ENCODE peak calls at places on chromosome 6, in six cellular contexts. One of them, this sample, is unnamed.

GRCh38 chr6:161676566-161676965 is 402.7 kb upstream of the AGPAT4 start:
- DNase-seq in endothelial cell of umbilical vein: no peak
- DNase-seq in GM12878: no peak
- DNase-seq in A549: no peak
- DNase-seq in K562: no peak
- DNase-seq in HepG2: no peak
- DNase-seq in this sample: no peak

GRCh38 chr6:16562498-16562897 is 198.8 kb downstream of the ATXN1 start:
- DNase-seq in A549: no peak
- DNase-seq in endothelial cell of umbilical vein: no peak
- DNase-seq in K562: no peak
- DNase-seq in GM12878: no peak
- DNase-seq in HepG2: no peak
- DNase-seq in this sample: no peak

GRCh38 chr6:89640804-89641203 is 2.3 kb upstream of the LYRM2 start:
- DNase-seq in K562: no peak
- DNase-seq in GM12878: no peak
- DNase-seq in A549: no peak
- DNase-seq in HepG2: no peak
- DNase-seq in endothelial cell of umbilical vein: no peak
- DNase-seq in this sample: peak; percentile 9

GRCh38 chr6:152310371-152310954 is 326.7 kb downstream of the SYNE1 start:
- DNase-seq in GM12878: no peak
- DNase-seq in HepG2: no peak
- DNase-seq in A549: no peak
- DNase-seq in K562: no peak
- DNase-seq in endothelial cell of umbilical vein: no peak
- DNase-seq in this sample: no peak

GRCh38 chr6:138188278-138188923 is 26.7 kb downstream of the ARFGEF3 start:
- DNase-seq in GM12878: no peak
- DNase-seq in endothelial cell of umbilical vein: no peak
- DNase-seq in HepG2: no peak
- DNase-seq in A549: no peak
- DNase-seq in K562: no peak
- DNase-seq in this sample: no peak

GRCh38 chr6:99519446-99519845 is 4.2 kb upstream of the USP45 start:
- DNase-seq in A549: no peak
- DNase-seq in endothelial cell of umbilical vein: no peak
- DNase-seq in GM12878: no peak
- DNase-seq in HepG2: no peak
- DNase-seq in K562: no peak
- DNase-seq in this sample: no peak

GRCh38 chr6:155782320-155782730 is 326.7 kb upstream of the NOX3 start:
- DNase-seq in endothelial cell of umbilical vein: peak; percentile 98
- DNase-seq in GM12878: no peak
- DNase-seq in A549: peak; percentile 19
- DNase-seq in HepG2: no peak
- DNase-seq in K562: no peak
- DNase-seq in this sample: no peak

GRCh38 chr6:3627501-3627900 is 124.0 kb downstream of the PXDC1 start:
- DNase-seq in A549: no peak
- DNase-seq in endothelial cell of umbilical vein: no peak
- DNase-seq in HepG2: no peak
- DNase-seq in GM12878: no peak
- DNase-seq in K562: no peak
- DNase-seq in this sample: no peak

GRCh38 chr6:19892250-19892649 is 55.1 kb downstream of the ID4 start:
- DNase-seq in HepG2: no peak
- DNase-seq in GM12878: no peak
- DNase-seq in K562: no peak
- DNase-seq in A549: no peak
- DNase-seq in endothelial cell of umbilical vein: no peak
- DNase-seq in this sample: no peak

DNA sequence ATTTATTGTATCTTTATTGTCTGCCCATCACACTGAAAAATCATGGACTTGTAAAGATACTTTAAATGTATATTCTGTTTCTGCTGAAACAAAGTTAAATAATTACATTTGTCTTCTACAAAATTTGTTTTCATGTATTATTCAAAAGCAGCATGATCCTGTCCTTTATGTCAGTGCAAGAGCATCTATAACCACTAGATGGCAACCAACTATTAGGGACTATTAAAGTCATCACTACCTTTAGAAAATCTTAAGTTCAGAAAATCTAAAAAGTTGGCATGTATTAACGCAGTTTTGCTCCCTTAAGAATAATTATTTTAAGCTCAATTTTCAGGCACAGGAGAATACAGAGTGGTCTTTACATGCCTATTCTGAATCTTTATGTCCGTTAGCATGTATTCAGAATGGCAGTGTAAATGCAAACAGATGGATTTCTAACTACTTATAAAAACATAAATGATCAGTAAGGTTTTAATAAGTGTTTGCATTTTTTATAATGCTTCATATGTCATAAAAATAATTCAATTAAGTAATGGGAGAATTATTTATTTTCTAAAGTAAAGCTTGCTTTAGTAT is 17.8 kb downstream of the TMEM30A start:
- DNase-seq in endothelial cell of umbilical vein: peak; percentile 75
- DNase-seq in A549: peak; percentile 32
- DNase-seq in HepG2: peak; percentile 42
- DNase-seq in GM12878: no peak
- DNase-seq in K562: peak; percentile 25
- DNase-seq in this sample: peak; percentile 52
- TF ChIP-seq MYC in endothelial cell of umbilical vein: no peak
- TF ChIP-seq MYC in A549: no peak
- TF ChIP-seq MYC in HepG2: no peak
- TF ChIP-seq MYC in GM12878: no peak
- TF ChIP-seq MYC in K562: no peak
- TF ChIP-seq MYC in this sample: no peak

DNA sequence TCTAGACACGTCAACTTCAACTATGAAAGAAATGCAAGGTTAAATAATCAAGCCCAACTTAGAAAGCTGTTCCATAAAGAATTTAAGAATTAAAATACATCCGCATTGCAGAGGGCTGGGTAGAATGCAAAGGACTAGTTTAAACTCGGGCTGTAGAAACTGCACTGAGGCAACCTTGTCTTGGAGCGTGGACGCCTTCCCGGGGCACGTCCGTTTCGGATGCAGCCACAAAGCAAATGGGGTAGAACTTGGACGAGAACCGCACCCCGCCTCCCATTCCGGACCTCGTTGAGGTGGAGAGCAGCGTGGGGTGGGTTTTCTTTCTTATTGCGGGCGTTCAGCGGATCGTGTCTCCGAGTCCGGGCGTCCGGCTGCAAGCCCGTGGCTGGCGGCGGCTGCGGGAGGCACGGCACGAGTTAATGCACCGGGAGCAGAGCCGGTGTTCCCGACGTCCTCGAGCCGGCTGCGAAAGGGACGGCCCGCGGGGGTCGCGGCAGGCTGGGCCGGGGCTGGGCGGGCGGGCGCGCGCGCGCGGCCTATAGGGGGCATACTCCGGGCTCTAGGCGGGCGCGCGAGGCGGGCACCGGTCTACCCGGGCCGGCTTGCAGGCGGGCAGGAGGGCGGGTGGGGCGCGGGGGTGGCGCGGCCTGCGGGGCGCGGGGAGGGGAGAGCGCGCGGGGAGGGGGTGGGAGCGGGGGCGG is 2.0 kb downstream of the JARID2 start:
- DNase-seq in endothelial cell of umbilical vein: peak; percentile 55
- DNase-seq in HepG2: peak; percentile 46
- DNase-seq in A549: peak; percentile 51
- DNase-seq in GM12878: no peak
- DNase-seq in K562: peak; percentile 83
- DNase-seq in this sample: peak; percentile 80
- TF ChIP-seq CTCF in endothelial cell of umbilical vein: no peak
- TF ChIP-seq CTCF in HepG2: peak; percentile 32
- TF ChIP-seq CTCF in A549: peak; percentile 29
- TF ChIP-seq CTCF in GM12878: peak; percentile 26
- TF ChIP-seq CTCF in K562: peak; percentile 40
- TF ChIP-seq CTCF in this sample: no peak

GRCh38 chr6:28545955-28546354 is 20.3 kb downstream of the GPX5 start:
- DNase-seq in endothelial cell of umbilical vein: no peak
- DNase-seq in HepG2: no peak
- DNase-seq in K562: peak; percentile 29
- DNase-seq in GM12878: no peak
- DNase-seq in A549: no peak
- DNase-seq in this sample: no peak

GRCh38 chr6:28543671-28544131 is 18.0 kb downstream of the GPX5 start:
- DNase-seq in HepG2: no peak
- DNase-seq in GM12878: no peak
- DNase-seq in K562: no peak
- DNase-seq in endothelial cell of umbilical vein: no peak
- DNase-seq in A549: no peak
- DNase-seq in this sample: peak; percentile 62

GRCh38 chr6:28544211-28544610 is 18.5 kb downstream of the GPX5 start:
- DNase-seq in K562: no peak
- DNase-seq in HepG2: no peak
- DNase-seq in endothelial cell of umbilical vein: no peak
- DNase-seq in GM12878: no peak
- DNase-seq in A549: no peak
- DNase-seq in this sample: peak; percentile 34

GRCh38 chr6:28541996-28542395 is 16.3 kb downstream of the GPX5 start:
- DNase-seq in A549: no peak
- DNase-seq in K562: no peak
- DNase-seq in GM12878: no peak
- DNase-seq in HepG2: no peak
- DNase-seq in endothelial cell of umbilical vein: no peak
- DNase-seq in this sample: no peak

GRCh38 chr6:28542440-28543293 is 17.0 kb downstream of the GPX5 start:
- DNase-seq in HepG2: peak; percentile 80
- DNase-seq in A549: peak; percentile 73
- DNase-seq in endothelial cell of umbilical vein: peak; percentile 70
- DNase-seq in GM12878: peak; percentile 64
- DNase-seq in K562: peak; percentile 92
- DNase-seq in this sample: peak; percentile 91
- H3K4me3 ChIP-seq in HepG2: peak overlapping the region; percentile 53
- H3K4me3 ChIP-seq in A549: peak overlapping the region; percentile 44
- H3K4me3 ChIP-seq in endothelial cell of umbilical vein: no peak overlapping the region
- H3K4me3 ChIP-seq in GM12878: peak overlapping the region; percentile 60
- H3K4me3 ChIP-seq in K562: peak overlapping the region; percentile 49
- H3K4me3 ChIP-seq in this sample: peak overlapping the region; percentile 57

DNA sequence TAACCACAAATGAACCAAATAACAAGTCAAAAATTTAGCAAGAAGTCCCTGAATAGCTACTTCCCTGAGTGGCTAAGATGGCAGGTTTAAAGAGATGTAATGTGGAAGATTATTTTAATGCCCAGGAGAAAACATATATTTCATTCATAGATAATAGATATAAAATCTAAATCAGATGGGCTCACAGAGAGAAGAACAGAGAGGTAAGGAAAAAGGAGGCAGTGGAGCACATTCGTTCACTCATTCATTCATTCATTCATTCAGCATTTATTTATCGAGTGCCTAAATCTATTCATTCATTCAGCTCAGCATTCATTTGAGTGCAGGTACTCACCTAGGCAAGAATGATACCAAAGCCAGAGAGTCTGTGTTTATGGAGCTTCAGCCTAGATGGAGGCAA is 32.1 kb upstream of the IYD start:
- DNase-seq in GM12878: no peak
- DNase-seq in endothelial cell of umbilical vein: no peak
- DNase-seq in HepG2: no peak
- DNase-seq in K562: no peak
- DNase-seq in A549: no peak
- DNase-seq in this sample: no peak
- TF ChIP-seq MYC in GM12878: no peak
- TF ChIP-seq MYC in endothelial cell of umbilical vein: no peak
- TF ChIP-seq MYC in HepG2: no peak
- TF ChIP-seq MYC in K562: no peak
- TF ChIP-seq MYC in A549: no peak
- TF ChIP-seq MYC in this sample: no peak

DNA sequence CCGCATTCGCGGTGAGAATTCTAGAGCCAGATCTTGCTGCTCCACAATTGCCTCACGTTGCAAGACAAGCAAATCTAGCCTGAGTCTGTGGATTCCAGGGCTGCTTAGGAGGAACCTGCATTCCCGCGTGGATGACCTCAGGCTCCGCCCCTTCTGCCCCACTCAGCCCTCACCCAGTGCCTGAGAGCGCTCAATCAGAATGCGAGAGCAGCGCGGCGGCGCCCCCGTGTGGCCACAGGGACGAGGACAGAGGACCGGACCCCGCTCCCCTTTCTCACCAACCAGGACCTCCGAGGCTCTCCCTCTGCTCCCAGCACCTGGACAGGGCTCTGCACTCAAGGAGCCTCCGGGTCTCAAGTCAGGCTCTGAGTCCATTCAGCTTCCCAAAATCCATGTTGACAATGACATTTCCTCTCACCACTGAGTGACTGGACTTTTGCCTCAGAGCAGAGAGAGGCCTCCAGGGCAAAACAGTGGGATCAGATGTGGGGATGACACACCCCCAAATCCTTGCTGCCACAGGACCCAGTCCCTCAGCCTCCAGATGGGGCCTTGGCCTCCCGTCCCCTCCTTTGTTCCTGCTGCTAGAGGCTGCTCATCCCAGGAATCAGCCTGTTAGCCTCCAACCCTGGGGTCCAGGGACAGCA is 52.0 kb downstream of the RPP21 start:
- DNase-seq in K562: peak; percentile 95
- DNase-seq in HepG2: peak; percentile 58
- DNase-seq in A549: peak; percentile 80
- DNase-seq in GM12878: peak; percentile 9
- DNase-seq in endothelial cell of umbilical vein: peak; percentile 72
- DNase-seq in this sample: peak; percentile 76
- TF ChIP-seq CTCF in K562: peak; percentile 96
- TF ChIP-seq CTCF in HepG2: peak; percentile 99
- TF ChIP-seq CTCF in A549: peak; percentile 59
- TF ChIP-seq CTCF in GM12878: peak; percentile 87
- TF ChIP-seq CTCF in endothelial cell of umbilical vein: peak; percentile 92
- TF ChIP-seq CTCF in this sample: peak; percentile 90